ENCODE peak calls at places on chromosomes 7 and 10, in four cellular contexts. J is HepG2, X is GM12878, D is K562. C is an unnamed sample.

GRCh38 chr7:46909601-46910051 is 672.3 kb downstream of the TNS3 start:
- DNase-seq in J (no peak), X (no peak), D (no peak), C (no peak)

GRCh38 chr10:122151121-122151694 is 119.9 kb upstream of the BTBD16 start:
- DNase-seq in J (no peak), X (no peak), D (no peak), C (no peak)

GRCh38 chr7:34454381-34454780 is 203.6 kb upstream of the NPSR1 start:
- DNase-seq in J (peak), X (no peak), D (no peak), C (no peak)

GRCh38 chr7:28731092-28731491 is 227.0 kb downstream of the TRIL start:
- DNase-seq in J (no peak), X (no peak), D (no peak), C (no peak)

GRCh38 chr7:83925860-83926259 is 268.7 kb downstream of the SEMA3A start:
- DNase-seq in J (no peak), X (no peak), D (no peak), C (no peak)

GRCh38 chr7:96949766-96950165 is 55.6 kb upstream of the DLX6 start:
- DNase-seq in J (peak), X (no peak), D (no peak), C (no peak)

GRCh38 chr10:11687779-11688447 is 54.3 kb upstream of the ECHDC3 start:
- DNase-seq in J (no peak), X (no peak), D (no peak), C (no peak)

GRCh38 chr10:123974406-123974805 is 82.8 kb upstream of the CPXM2 start:
- DNase-seq in J (no peak), X (no peak), D (peak), C (peak)

GRCh38 chr10:35564276-35564982 is 40.7 kb upstream of the GJD4 start:
- DNase-seq in J (no peak), X (no peak), D (no peak), C (no peak)

GRCh38 chr7:1192171-1192676 is 32.2 kb upstream of the ZFAND2A start:
- DNase-seq in J (no peak), X (no peak), D (no peak), C (no peak)

GRCh38 chr10:73908853-73909611 is 1.9 kb upstream of the PLAU start:
- DNase-seq in J (peak), X (peak), D (peak), C (peak)

GRCh38 chr7:50795831-50796230 is 13.1 kb upstream of the GRB10 start:
- DNase-seq in J (no peak), X (no peak), D (no peak), C (no peak)

GRCh38 chr7:33965116-33965827 is 59.9 kb downstream of the BMPER start:
- DNase-seq in J (no peak), X (no peak), D (no peak), C (no peak)

GRCh38 chr7:16646427-16647081 is 573 bp downstream of the BZW2 start:
- DNase-seq in J (no peak), X (no peak), D (no peak), C (peak)

GRCh38 chr10:78820007-78820362 is 248.8 kb upstream of the ZMIZ1 start:
- DNase-seq in J (no peak), X (no peak), D (no peak), C (no peak)

GRCh38 chr7:44384586-44385383 is 59.4 kb upstream of the CAMK2B start:
- DNase-seq in J (no peak), X (no peak), D (no peak), C (no peak)

GRCh38 chr7:18399624-18400235 is 95.8 kb upstream of the HDAC9 start:
- DNase-seq in J (no peak), X (no peak), D (no peak), C (no peak)

GRCh38 chr10:74072503-74072902 is 74.6 kb downstream of the VCL start:
- DNase-seq in J (no peak), X (no peak), D (no peak), C (no peak)

GRCh38 chr10:113302062-113302461 is 250.8 kb upstream of the HABP2 start:
- DNase-seq in J (no peak), X (no peak), D (no peak), C (no peak)

GRCh38 chr10:117743517-117743916 is 201.0 kb downstream of the EMX2 start:
- DNase-seq in J (no peak), X (no peak), D (no peak), C (no peak)

GRCh38 chr10:117740088-117740487 is 197.5 kb downstream of the EMX2 start:
- DNase-seq in J (no peak), X (no peak), D (no peak), C (no peak)

GRCh38 chr10:117740696-117741222 is 198.2 kb downstream of the EMX2 start:
- DNase-seq in J (no peak), X (no peak), D (no peak), C (no peak)

GRCh38 chr10:117745301-117745700 is 202.8 kb downstream of the EMX2 start:
- DNase-seq in J (no peak), X (no peak), D (no peak), C (no peak)

GRCh38 chr10:117741524-117741923 is 199.0 kb downstream of the EMX2 start:
- DNase-seq in J (no peak), X (no peak), D (no peak), C (no peak)
- TF ChIP-seq BHLHE40 in J (no peak), X (no peak), D (no peak), C (no peak)

DNA sequence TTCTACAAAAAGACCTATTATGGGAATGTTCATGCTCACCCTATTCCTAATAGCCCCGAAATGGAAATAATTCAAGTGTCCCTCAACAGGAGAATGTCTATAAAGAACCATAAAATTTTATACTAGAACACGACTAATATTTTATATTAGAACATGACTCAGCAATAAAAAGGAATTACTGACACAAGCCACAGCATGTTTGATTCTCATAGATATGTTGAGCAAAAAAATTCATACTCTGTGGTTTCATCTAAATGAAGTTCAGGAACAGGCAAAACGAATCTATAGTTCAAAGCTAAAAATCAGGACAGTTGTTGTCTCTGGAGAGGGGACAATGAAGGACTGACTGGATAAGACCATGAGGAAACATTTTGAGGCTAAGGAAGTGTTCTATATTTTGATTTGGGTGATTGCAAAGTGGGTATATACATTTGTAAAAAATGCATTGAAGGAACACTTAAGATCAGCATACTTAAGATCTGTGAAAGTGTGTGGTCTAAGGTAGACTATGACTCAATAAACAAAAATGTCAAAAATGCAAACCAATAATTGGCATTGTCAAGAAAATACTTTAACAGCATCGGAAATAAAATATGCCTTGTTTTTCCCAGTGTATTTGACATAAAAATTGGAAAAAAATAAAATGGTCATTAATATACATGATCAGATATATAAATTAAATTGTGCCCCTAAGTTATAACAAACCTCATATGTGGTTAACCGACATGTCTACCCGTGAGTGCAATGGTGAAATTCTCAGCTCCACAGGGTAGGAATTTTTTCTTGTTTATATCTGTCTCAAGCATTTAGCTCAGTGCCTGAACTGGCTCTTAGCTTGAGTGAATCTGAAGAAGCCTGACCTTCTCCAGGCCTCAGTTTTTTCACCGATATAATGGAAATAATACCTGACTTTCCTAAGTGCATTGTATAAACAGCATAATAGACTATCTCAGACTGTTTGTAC is 124.9 kb upstream of the CTTNBP2 start:
- DNase-seq in J (no peak), X (no peak), D (no peak), C (no peak)
- TF ChIP-seq FOXK2 in J (no peak), X (no peak), D (no peak), C (no peak)

GRCh38 chr10:31819393-31819820 is 109.2 kb downstream of the ARHGAP12 start:
- DNase-seq in J (no peak), X (no peak), D (peak), C (no peak)

GRCh38 chr10:31822616-31823318 is 105.9 kb downstream of the ARHGAP12 start:
- DNase-seq in J (no peak), X (no peak), D (no peak), C (no peak)

GRCh38 chr10:31820794-31821369 is 107.7 kb downstream of the ARHGAP12 start:
- DNase-seq in J (no peak), X (no peak), D (no peak), C (no peak)

GRCh38 chr10:31822150-31822549 is 106.5 kb downstream of the ARHGAP12 start:
- DNase-seq in J (no peak), X (no peak), D (no peak), C (no peak)

GRCh38 chr10:31820096-31820495 is 108.5 kb downstream of the ARHGAP12 start:
- DNase-seq in J (no peak), X (no peak), D (no peak), C (no peak)
- TF ChIP-seq BHLHE40 in J (no peak), X (no peak), D (no peak), C (no peak)

GRCh38 chr7:2205036-2205780 is 27.5 kb downstream of the MAD1L1 start:
- DNase-seq in J (no peak), X (no peak), D (no peak), C (no peak)
- TF ChIP-seq FOXK2 in J (no peak), X (no peak), D (no peak), C (no peak)

DNA sequence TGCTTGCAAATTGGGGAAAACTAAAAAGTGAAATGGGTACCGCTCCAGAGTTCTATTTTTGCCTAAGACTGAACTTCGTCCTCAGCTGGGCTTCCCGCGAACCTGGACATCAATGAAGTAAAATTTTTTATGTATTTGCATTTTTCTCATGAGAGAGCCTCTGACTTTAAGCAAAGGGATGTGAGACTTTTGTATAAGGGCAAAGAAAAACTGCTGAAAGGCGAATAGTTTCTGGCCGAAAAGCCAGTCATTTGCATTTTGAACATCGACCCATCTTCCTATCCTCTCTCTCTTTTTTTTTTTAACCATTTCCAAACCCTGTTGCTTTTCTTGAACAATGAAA is 573 bp downstream of the PMPCB start:
- DNase-seq in J (no peak), X (no peak), D (no peak), C (no peak)
- TF ChIP-seq BHLHE40 in J (no peak), X (no peak), D (no peak), C (no peak)

GRCh38 chr7:82317760-82318159 is 125.8 kb downstream of the CACNA2D1 start:
- DNase-seq in J (no peak), X (no peak), D (no peak), C (no peak)

GRCh38 chr7:82323806-82324205 is 119.8 kb downstream of the CACNA2D1 start:
- DNase-seq in J (no peak), X (no peak), D (no peak), C (no peak)

GRCh38 chr7:82325416-82325815 is 118.2 kb downstream of the CACNA2D1 start:
- DNase-seq in J (no peak), X (no peak), D (no peak), C (no peak)

GRCh38 chr7:82317257-82317721 is 126.3 kb downstream of the CACNA2D1 start:
- DNase-seq in J (no peak), X (no peak), D (no peak), C (no peak)

GRCh38 chr7:82319674-82320118 is 123.9 kb downstream of the CACNA2D1 start:
- DNase-seq in J (no peak), X (no peak), D (no peak), C (peak)
- TF ChIP-seq FOXK2 in J (no peak), X (no peak), D (no peak), C (no peak)

DNA sequence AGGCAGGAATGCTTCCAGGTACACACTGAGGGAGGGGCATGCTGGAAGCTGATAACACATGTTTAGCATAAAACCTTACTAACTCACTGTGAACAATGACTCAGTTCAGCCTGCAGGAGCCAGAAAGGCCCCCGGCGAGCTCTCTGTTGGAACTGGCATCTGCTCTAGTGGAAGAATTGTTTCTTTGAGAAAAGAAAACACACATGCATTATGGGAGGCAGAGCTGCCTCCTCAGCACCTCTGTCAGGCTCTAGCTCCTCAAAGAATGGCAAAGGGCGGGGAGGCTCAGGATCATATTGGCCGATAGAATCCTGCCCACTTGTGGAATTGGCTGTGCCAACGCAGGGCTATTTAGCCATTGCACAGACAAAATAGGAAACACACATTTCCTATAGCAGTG is 338.3 kb downstream of the CXCL12 start:
- DNase-seq in J (no peak), X (no peak), D (no peak), C (no peak)
- TF ChIP-seq BHLHE40 in J (no peak), X (no peak), D (no peak), C (no peak)

GRCh38 chr7:148541891-148542504 is 48.6 kb upstream of the C7orf33 start:
- DNase-seq in J (no peak), X (no peak), D (no peak), C (no peak)
- TF ChIP-seq FOXK2 in J (no peak), X (no peak), D (no peak), C (no peak)

GRCh38 chr7:3710122-3710521 is 409.1 kb downstream of the SDK1 start:
- DNase-seq in J (no peak), X (no peak), D (no peak), C (no peak)

GRCh38 chr7:3710531-3710930 is 409.5 kb downstream of the SDK1 start:
- DNase-seq in J (no peak), X (no peak), D (no peak), C (no peak)

GRCh38 chr7:3712841-3713240 is 411.8 kb downstream of the SDK1 start:
- DNase-seq in J (no peak), X (no peak), D (no peak), C (no peak)
- TF ChIP-seq BHLHE40 in J (no peak), X (no peak), D (no peak), C (no peak)

C was measured in HEK293T.